ENCODE peak calls at places on chromosomes 6 and 20, in six cellular contexts. Z is esophagus squamous epithelium, G is cardiac fibroblast, B is uterus, X is fibroblast of mammary gland, H is IMR-90. V is an unnamed sample.

GRCh38 chr20:2654384-2654822 is 2.0 kb downstream of the NOP56 start:
- DNase-seq in Z (no peak), G (no peak), B (no peak), X (no peak), H (no peak), V (no peak)

GRCh38 chr6:88165877-88166492 is at the start of gene CNR1:
- DNase-seq in Z (no peak), G (peak; percentile 44), B (peak; percentile 21), X (peak; percentile 40), H (no peak), V (peak; percentile 11)

GRCh38 chr6:116536216-116536621 is 9.3 kb downstream of the TRAPPC3L start:
- DNase-seq in Z (no peak), G (peak; percentile 77), B (no peak), X (peak; percentile 75), H (peak; percentile 71), V (peak; percentile 66)

GRCh38 chr6:168016756-168017525 is 19.5 kb downstream of the KIF25 start:
- DNase-seq in Z (no peak), G (peak; percentile 27), B (no peak), X (no peak), H (no peak), V (no peak)

GRCh38 chr6:43972915-43973304 is 154.3 kb downstream of the MRPL14 start:
- DNase-seq in Z (no peak), G (peak; percentile 98), B (peak; percentile 78), X (peak; percentile 90), H (peak; percentile 95), V (peak; percentile 93)

GRCh38 chr6:110813813-110814487 is 1.3 kb downstream of the CDK19 start:
- DNase-seq in Z (no peak), G (no peak), B (no peak), X (peak; percentile 17), H (no peak), V (peak; percentile 1)

GRCh38 chr6:151870375-151870774 is 62.9 kb downstream of the ESR1 start:
- DNase-seq in Z (no peak), G (no peak), B (no peak), X (peak; percentile 22), H (no peak), V (peak; percentile 25)

GRCh38 chr6:347951-348859 is 43.3 kb upstream of the IRF4 start:
- DNase-seq in Z (no peak), G (no peak), B (no peak), X (no peak), H (no peak), V (no peak)

GRCh38 chr20:11261533-11262000 is 587.8 kb upstream of the JAG1 start:
- DNase-seq in Z (no peak), G (peak; percentile 74), B (no peak), X (peak; percentile 96), H (peak; percentile 95), V (peak; percentile 78)

GRCh38 chr6:63745784-63746183 is 110.2 kb downstream of the PHF3 start:
- DNase-seq in Z (no peak), G (no peak), B (no peak), X (no peak), H (no peak), V (no peak)

GRCh38 chr6:41072836-41073202 is at the start of gene NFYA:
- DNase-seq in Z (peak; percentile 100), G (peak; percentile 100), B (no peak), X (peak; percentile 99), H (peak; percentile 99), V (no peak)

GRCh38 chr6:13712485-13712990 is 903 bp upstream of the RANBP9 start:
- DNase-seq in Z (no peak), G (peak; percentile 78), B (no peak), X (peak; percentile 77), H (peak; percentile 21), V (peak; percentile 67)

GRCh38 chr6:4928426-4928825 is 75.4 kb downstream of the RPP40 start:
- DNase-seq in Z (no peak), G (peak; percentile 46), B (no peak), X (peak; percentile 71), H (peak; percentile 55), V (peak; percentile 62)

GRCh38 chr6:113359155-113360140 is 497.7 kb upstream of the MARCKS start:
- DNase-seq in Z (no peak), G (peak; percentile 50), B (no peak), X (peak; percentile 42), H (peak; percentile 73), V (peak; percentile 41)

GRCh38 chr6:31086788-31087440 is 25.5 kb downstream of the C6orf15 start:
- DNase-seq in Z (no peak), G (peak; percentile 30), B (no peak), X (peak; percentile 66), H (peak; percentile 84), V (peak; percentile 49)

GRCh38 chr20:15245896-15246295 is 908.5 kb upstream of the FLRT3 start:
- DNase-seq in Z (no peak), G (no peak), B (no peak), X (no peak), H (no peak), V (no peak)

GRCh38 chr6:168304752-168305015 is 14.9 kb downstream of the DACT2 start:
- DNase-seq in Z (no peak), G (no peak), B (no peak), X (no peak), H (no peak), V (no peak)

GRCh38 chr6:67501738-67502137 is 1133.3 kb upstream of the ADGRB3 start:
- DNase-seq in Z (no peak), G (peak; percentile 13), B (no peak), X (no peak), H (no peak), V (no peak)

GRCh38 chr6:113149511-113149910 is 707.6 kb upstream of the MARCKS start:
- DNase-seq in Z (no peak), G (peak; percentile 36), B (no peak), X (peak; percentile 10), H (no peak), V (peak; percentile 32)

GRCh38 chr6:103874575-103874974 is 985.1 kb downstream of the HACE1 start:
- DNase-seq in Z (no peak), G (no peak), B (no peak), X (no peak), H (no peak), V (no peak)

GRCh38 chr6:31118178-31118577 is 2.1 kb downstream of the CDSN start:
- DNase-seq in Z (no peak), G (no peak), B (no peak), X (no peak), H (no peak), V (no peak)

GRCh38 chr20:63401384-63402110 is 40.4 kb upstream of the CHRNA4 start:
- DNase-seq in Z (no peak), G (no peak), B (no peak), X (no peak), H (no peak), V (no peak)

GRCh38 chr6:53517021-53517420 is 27.9 kb downstream of the GCLC start:
- DNase-seq in Z (no peak), G (no peak), B (no peak), X (peak; percentile 39), H (no peak), V (peak; percentile 9)

GRCh38 chr20:37179671-37180524 is 550 bp upstream of the MROH8 start:
- DNase-seq in Z (no peak), G (peak; percentile 23), B (no peak), X (peak; percentile 79), H (peak; percentile 85), V (peak; percentile 36)

GRCh38 chr20:38023181-38024085 is 9.8 kb downstream of the TTI1 start:
- DNase-seq in Z (no peak), G (peak; percentile 63), B (no peak), X (peak; percentile 90), H (peak; percentile 96), V (peak; percentile 71)

GRCh38 chr6:36263390-36263789 is 6.5 kb upstream of the PNPLA1 start:
- DNase-seq in Z (no peak), G (no peak), B (no peak), X (no peak), H (no peak), V (no peak)

GRCh38 chr6:32936247-32937152 is 4.3 kb downstream of the HLA-DMB start:
- DNase-seq in Z (no peak), G (no peak), B (no peak), X (no peak), H (no peak), V (no peak)
- H3K4me3 ChIP-seq in Z (no peak overlapping the region), G (no peak overlapping the region), B (no peak overlapping the region), X (no peak overlapping the region), H (no peak overlapping the region), V (no peak overlapping the region)

GRCh38 chr6:25619222-25619621 is 32.8 kb upstream of the SCGN start:
- DNase-seq in Z (no peak), G (no peak), B (no peak), X (no peak), H (no peak), V (no peak)

GRCh38 chr6:25612666-25613065 is 39.3 kb upstream of the SCGN start:
- DNase-seq in Z (no peak), G (no peak), B (no peak), X (no peak), H (no peak), V (no peak)

GRCh38 chr6:25617997-25618396 is 34.0 kb upstream of the SCGN start:
- DNase-seq in Z (no peak), G (no peak), B (no peak), X (no peak), H (no peak), V (no peak)

GRCh38 chr6:25613415-25613814 is 38.6 kb upstream of the SCGN start:
- DNase-seq in Z (no peak), G (no peak), B (no peak), X (no peak), H (no peak), V (no peak)

DNA sequence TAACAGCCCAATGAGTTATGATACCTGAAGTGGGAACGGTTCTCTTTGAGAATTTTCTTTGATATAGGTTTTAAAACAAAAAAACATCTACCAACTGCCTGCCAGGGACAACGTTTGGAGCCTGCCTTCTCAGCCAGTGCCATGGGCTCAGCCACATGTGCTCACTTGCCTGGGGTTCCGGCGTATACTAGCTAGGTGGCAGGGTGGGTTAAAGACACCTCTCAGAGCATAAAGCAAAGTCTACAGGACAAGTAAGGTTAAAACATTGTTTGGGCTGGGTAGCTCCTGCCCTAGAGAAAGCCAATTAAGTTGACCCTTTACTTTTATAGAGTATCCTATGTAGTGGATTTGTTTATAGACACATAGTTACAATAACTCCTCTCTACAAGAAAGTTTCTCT is 38.0 kb upstream of the SCGN start:
- DNase-seq in Z (no peak), G (no peak), B (no peak), X (no peak), H (no peak), V (no peak)
- TF ChIP-seq CTCF in Z (no peak), G (no peak), B (no peak), X (no peak), H (no peak), V (no peak)

GRCh38 chr6:19851273-19852089 is 14.3 kb downstream of the ID4 start:
- DNase-seq in Z (no peak), G (peak; percentile 90), B (peak; percentile 51), X (peak; percentile 72), H (peak; percentile 84), V (peak; percentile 78)
- H3K4me3 ChIP-seq in Z (no peak overlapping the region), G (no peak overlapping the region), B (no peak overlapping the region), X (no peak overlapping the region), H (no peak overlapping the region), V (no peak overlapping the region)

GRCh38 chr6:28742668-28743270 is 181.0 kb downstream of the TRIM27 start:
- DNase-seq in Z (no peak), G (peak; percentile 42), B (no peak), X (peak; percentile 81), H (peak; percentile 72), V (peak; percentile 29)
- TF ChIP-seq CTCF in Z (no peak), G (no peak), B (no peak), X (no peak), H (no peak), V (no peak)

V was measured in AG10803.